ENCODE peak calls at places on chromosomes 3 and 15, in six cellular contexts. L, B, D, O, J and U are unnamed samples.

GRCh38 chr3:193240850-193241706 is at the start of gene PLAAT1:
- DNase-seq in L (peak), B (peak), D (no peak), O (peak), J (no peak), U (no peak)

GRCh38 chr3:55042591-55042990 is 114.7 kb upstream of the LRTM1 start:
- DNase-seq in L (no peak), B (no peak), D (no peak), O (no peak), J (no peak), U (no peak)

GRCh38 chr15:40852529-40852928 is 8.7 kb downstream of the SPINT1 start:
- DNase-seq in L (no peak), B (no peak), D (no peak), O (no peak), J (no peak), U (no peak)

GRCh38 chr15:91942676-91943417 is 89.3 kb downstream of the SLCO3A1 start:
- DNase-seq in L (peak), B (no peak), D (peak), O (no peak), J (no peak), U (peak)

GRCh38 chr3:40109641-40110490 is 199.6 kb upstream of the EIF1B start:
- DNase-seq in L (no peak), B (peak), D (peak), O (no peak), J (no peak), U (no peak)

GRCh38 chr3:22734207-22734606 is 468.9 kb upstream of the UBE2E2 start:
- DNase-seq in L (no peak), B (no peak), D (no peak), O (no peak), J (no peak), U (no peak)

GRCh38 chr3:57077630-57078365 is 17.3 kb downstream of the SPATA12 start:
- DNase-seq in L (no peak), B (no peak), D (peak), O (no peak), J (no peak), U (peak)

GRCh38 chr15:100438570-100438969 is 90.2 kb downstream of the CERS3 start:
- DNase-seq in L (no peak), B (no peak), D (no peak), O (peak), J (peak), U (peak)

GRCh38 chr3:141851411-141851810 is 25.0 kb upstream of the ATP1B3 start:
- DNase-seq in L (no peak), B (peak), D (no peak), O (no peak), J (no peak), U (no peak)

GRCh38 chr3:142366434-142366833 is 81.4 kb downstream of the XRN1 start:
- DNase-seq in L (peak), B (peak), D (peak), O (peak), J (no peak), U (peak)

GRCh38 chr15:70556376-70556775 is 207.0 kb downstream of the UACA start:
- DNase-seq in L (no peak), B (no peak), D (no peak), O (no peak), J (no peak), U (no peak)

GRCh38 chr15:65993226-65993625 is 123.9 kb downstream of the RAB11A start:
- DNase-seq in L (no peak), B (no peak), D (no peak), O (no peak), J (no peak), U (no peak)

GRCh38 chr15:85523530-85523929 is 143.1 kb downstream of the AKAP13 start:
- DNase-seq in L (no peak), B (no peak), D (no peak), O (no peak), J (no peak), U (no peak)

GRCh38 chr3:42508562-42508961 is 6.1 kb downstream of the VIPR1 start:
- DNase-seq in L (no peak), B (no peak), D (no peak), O (no peak), J (no peak), U (no peak)

GRCh38 chr15:67179411-67179995 is 75.0 kb downstream of the AAGAB start:
- DNase-seq in L (no peak), B (no peak), D (no peak), O (peak), J (no peak), U (no peak)

GRCh38 chr3:36709826-36710365 is 54.5 kb downstream of the DCLK3 start:
- DNase-seq in L (no peak), B (no peak), D (no peak), O (no peak), J (no peak), U (no peak)

GRCh38 chr3:105538483-105538882 is 171.8 kb downstream of the ALCAM start:
- DNase-seq in L (no peak), B (peak), D (no peak), O (no peak), J (no peak), U (no peak)

GRCh38 chr3:58557496-58557895 is 19.7 kb downstream of the FAM107A start:
- DNase-seq in L (no peak), B (no peak), D (peak), O (no peak), J (no peak), U (no peak)

GRCh38 chr3:105906834-105907233 is 38.0 kb upstream of the CBLB start:
- DNase-seq in L (peak), B (peak), D (no peak), O (no peak), J (no peak), U (no peak)

GRCh38 chr3:140019946-140020345 is 85.0 kb downstream of the CLSTN2 start:
- DNase-seq in L (no peak), B (no peak), D (no peak), O (no peak), J (no peak), U (no peak)

GRCh38 chr3:146636881-146637280 is 31.7 kb upstream of the PLSCR5 start:
- DNase-seq in L (no peak), B (no peak), D (no peak), O (no peak), J (no peak), U (no peak)

GRCh38 chr15:74400313-74400850 is 32.9 kb upstream of the CYP11A1 start:
- DNase-seq in L (no peak), B (no peak), D (no peak), O (no peak), J (no peak), U (peak)

GRCh38 chr3:157088506-157089454 is 71.2 kb downstream of the CCNL1 start:
- DNase-seq in L (peak), B (peak), D (peak), O (peak), J (peak), U (peak)
- TF ChIP-seq POLR2A in L (peak), B (peak), D (peak), O (peak), J (peak), U (no peak)

GRCh38 chr15:44727462-44728231 is 8.7 kb upstream of the TRIM69 start:
- DNase-seq in L (no peak), B (no peak), D (no peak), O (no peak), J (no peak), U (no peak)
- H3K4me3 ChIP-seq in L (peak), B (no peak), D (no peak), O (no peak), J (peak), U (peak)

DNA sequence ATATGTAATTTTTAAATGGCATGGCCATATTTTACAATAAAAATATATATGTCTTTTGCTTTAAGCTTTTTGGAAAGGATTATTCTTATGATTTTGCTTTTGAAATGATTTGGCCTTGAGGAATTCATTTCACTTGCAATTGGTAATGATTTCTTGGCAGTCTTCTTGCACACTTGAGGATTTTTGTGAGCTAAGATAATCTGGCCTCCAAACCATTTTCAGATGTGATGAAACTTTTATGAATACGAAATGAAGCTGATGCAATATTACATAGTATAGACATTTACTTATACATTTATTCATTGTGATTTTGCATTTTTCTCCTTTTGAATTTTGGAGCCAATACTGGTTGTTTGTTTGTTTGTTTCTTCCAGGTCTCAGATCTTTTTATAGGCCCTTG is 6.4 kb upstream of the SH2D7 start:
- DNase-seq in L (no peak), B (no peak), D (no peak), O (no peak), J (no peak), U (no peak)
- TF ChIP-seq MYC in L (no peak), B (no peak), D (no peak), O (no peak), J (no peak), U (no peak)

GRCh38 chr3:154122096-154122911 is 1.1 kb downstream of the ARHGEF26 start:
- DNase-seq in L (peak), B (peak), D (no peak), O (no peak), J (no peak), U (no peak)

GRCh38 chr3:154122912-154123559 is 1.8 kb downstream of the ARHGEF26 start:
- DNase-seq in L (no peak), B (peak), D (peak), O (no peak), J (no peak), U (no peak)

GRCh38 chr3:154120903-154121235 is 321 bp upstream of the ARHGEF26 start:
- DNase-seq in L (no peak), B (no peak), D (no peak), O (no peak), J (no peak), U (no peak)

GRCh38 chr3:154125378-154126030 is 4.3 kb downstream of the ARHGEF26 start:
- DNase-seq in L (peak), B (no peak), D (peak), O (no peak), J (no peak), U (no peak)

GRCh38 chr3:154121236-154122095 is at the start of gene ARHGEF26:
- DNase-seq in L (peak), B (peak), D (peak), O (peak), J (no peak), U (peak)
- TF ChIP-seq POLR2A in L (peak), B (no peak), D (peak), O (no peak), J (no peak), U (no peak)

GRCh38 chr15:73054417-73054963 is 2.2 kb downstream of the NEO1 start:
- DNase-seq in L (no peak), B (no peak), D (no peak), O (no peak), J (no peak), U (no peak)
- H3K4me3 ChIP-seq in L (no peak), B (no peak), D (no peak), O (no peak), J (no peak), U (no peak)

GRCh38 chr3:85781806-85782205 is 823.0 kb downstream of the CADM2 start:
- DNase-seq in L (no peak), B (peak), D (no peak), O (no peak), J (no peak), U (no peak)
- TF ChIP-seq MYC in L (no peak), B (no peak), D (no peak), O (no peak), J (no peak), U (no peak)

GRCh38 chr15:76196286-76196948 is 114.9 kb downstream of the ETFA start:
- DNase-seq in L (peak), B (peak), D (peak), O (peak), J (no peak), U (peak)
- TF ChIP-seq POLR2A in L (no peak), B (no peak), D (no peak), O (no peak), J (no peak), U (no peak)

DNA sequence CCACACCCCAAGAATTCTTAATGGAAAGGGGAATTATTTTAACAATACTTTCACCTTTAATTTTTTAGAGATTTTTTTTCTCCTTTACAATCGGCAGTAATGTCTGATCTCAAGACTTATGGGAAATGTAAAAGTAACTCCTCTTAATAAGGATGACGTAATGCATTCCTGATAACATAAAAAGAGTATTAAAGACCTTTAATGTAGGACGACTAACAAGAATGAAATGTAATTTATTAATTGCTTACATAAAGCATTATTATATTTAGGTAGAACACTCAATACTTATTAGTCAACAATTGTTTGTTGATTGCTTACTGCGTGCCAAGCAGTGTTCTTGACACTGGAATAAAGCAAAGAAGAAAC is 416.8 kb upstream of the NAALADL2 start:
- DNase-seq in L (no peak), B (no peak), D (no peak), O (no peak), J (no peak), U (no peak)
- H3K4me3 ChIP-seq in L (no peak), B (no peak), D (no peak), O (no peak), J (no peak), U (no peak)

GRCh38 chr3:178971614-178972013 is 100.0 kb downstream of the ZMAT3 start:
- DNase-seq in L (no peak), B (no peak), D (no peak), O (no peak), J (no peak), U (no peak)

GRCh38 chr3:178964551-178964950 is 107.1 kb downstream of the ZMAT3 start:
- DNase-seq in L (no peak), B (no peak), D (no peak), O (no peak), J (no peak), U (no peak)

GRCh38 chr3:178968996-178969700 is 102.5 kb downstream of the ZMAT3 start:
- DNase-seq in L (no peak), B (no peak), D (no peak), O (no peak), J (peak), U (no peak)

GRCh38 chr3:178966299-178967183 is 105.1 kb downstream of the ZMAT3 start:
- DNase-seq in L (peak), B (peak), D (peak), O (peak), J (peak), U (peak)

DNA sequence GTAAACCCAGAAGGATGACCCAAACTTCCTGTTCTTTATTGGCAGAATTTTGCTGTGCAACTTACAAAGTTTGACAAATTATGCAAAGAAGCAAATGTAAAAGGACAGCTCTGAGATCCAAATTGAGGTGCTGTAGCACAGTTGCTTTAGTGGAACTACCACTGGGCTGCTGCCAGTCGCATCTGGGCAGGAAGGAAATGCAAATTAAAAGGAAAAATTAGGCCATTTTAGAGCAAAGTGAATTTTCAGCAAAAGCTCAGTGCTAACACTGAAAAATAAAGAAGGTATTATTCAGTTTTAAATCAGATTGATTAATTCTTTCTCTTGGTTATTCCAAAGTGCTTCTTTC is 104.5 kb downstream of the ZMAT3 start:
- DNase-seq in L (no peak), B (no peak), D (no peak), O (no peak), J (no peak), U (no peak)
- TF ChIP-seq MYC in L (no peak), B (no peak), D (no peak), O (no peak), J (no peak), U (no peak)